ENCODE peak calls at places on chromosomes 11 and 22, in ten cellular contexts. One of them, this sample, is unnamed.

GRCh38 chr11:8814923-8815240 is 96.1 kb upstream of the AKIP1 start:
- DNase-seq in foreskin fibroblast: no peak
- DNase-seq in suprapubic skin: no peak
- DNase-seq in IMR-90: no peak
- DNase-seq in body of pancreas: no peak
- DNase-seq in HL-60: no peak
- DNase-seq in hepatocyte: no peak
- DNase-seq in H1: no peak
- DNase-seq in stomach: no peak
- DNase-seq in A549: no peak
- DNase-seq in this sample: no peak

GRCh38 chr22:50041361-50042065 is 16.6 kb downstream of the TTLL8 start:
- DNase-seq in foreskin fibroblast: no peak
- DNase-seq in suprapubic skin: no peak
- DNase-seq in IMR-90: no peak
- DNase-seq in body of pancreas: no peak
- DNase-seq in HL-60: no peak
- DNase-seq in hepatocyte: no peak
- DNase-seq in H1: no peak
- DNase-seq in stomach: no peak
- DNase-seq in A549: no peak
- DNase-seq in this sample: no peak

GRCh38 chr22:19997561-19998231 is 18.9 kb downstream of the ARVCF start:
- DNase-seq in foreskin fibroblast: no peak
- DNase-seq in suprapubic skin: peak; percentile 45
- DNase-seq in IMR-90: no peak
- DNase-seq in body of pancreas: no peak
- DNase-seq in HL-60: no peak
- DNase-seq in hepatocyte: no peak
- DNase-seq in H1: no peak
- DNase-seq in stomach: no peak
- DNase-seq in A549: no peak
- DNase-seq in this sample: no peak

GRCh38 chr11:61787928-61788491 is 4.4 kb downstream of the TMEM258 start:
- DNase-seq in foreskin fibroblast: no peak
- DNase-seq in suprapubic skin: no peak
- DNase-seq in IMR-90: peak; percentile 61
- DNase-seq in body of pancreas: peak; percentile 68
- DNase-seq in HL-60: peak; percentile 38
- DNase-seq in hepatocyte: peak; percentile 90
- DNase-seq in H1: peak; percentile 75
- DNase-seq in stomach: peak; percentile 72
- DNase-seq in A549: peak; percentile 85
- DNase-seq in this sample: no peak

GRCh38 chr11:101346591-101346990 is 217.0 kb upstream of the PGR start:
- DNase-seq in foreskin fibroblast: no peak
- DNase-seq in suprapubic skin: no peak
- DNase-seq in IMR-90: peak; percentile 20
- DNase-seq in body of pancreas: no peak
- DNase-seq in HL-60: no peak
- DNase-seq in hepatocyte: no peak
- DNase-seq in H1: no peak
- DNase-seq in stomach: no peak
- DNase-seq in A549: no peak
- DNase-seq in this sample: no peak

GRCh38 chr11:77071671-77072605 is 5.2 kb downstream of the CAPN5 start:
- DNase-seq in foreskin fibroblast: peak; percentile 62
- DNase-seq in suprapubic skin: peak; percentile 49
- DNase-seq in IMR-90: peak; percentile 37
- DNase-seq in body of pancreas: no peak
- DNase-seq in HL-60: peak; percentile 71
- DNase-seq in hepatocyte: no peak
- DNase-seq in H1: no peak
- DNase-seq in stomach: peak; percentile 25
- DNase-seq in A549: no peak
- DNase-seq in this sample: no peak

GRCh38 chr11:9179141-9179540 is 86.0 kb downstream of the DENND5A start:
- DNase-seq in foreskin fibroblast: no peak
- DNase-seq in suprapubic skin: no peak
- DNase-seq in IMR-90: no peak
- DNase-seq in body of pancreas: no peak
- DNase-seq in HL-60: no peak
- DNase-seq in hepatocyte: no peak
- DNase-seq in H1: no peak
- DNase-seq in stomach: no peak
- DNase-seq in A549: no peak
- DNase-seq in this sample: no peak

GRCh38 chr22:32858121-32858703 is 56.7 kb downstream of the TIMP3 start:
- DNase-seq in foreskin fibroblast: no peak
- DNase-seq in suprapubic skin: no peak
- DNase-seq in IMR-90: no peak
- DNase-seq in body of pancreas: no peak
- DNase-seq in HL-60: no peak
- DNase-seq in hepatocyte: no peak
- DNase-seq in H1: no peak
- DNase-seq in stomach: no peak
- DNase-seq in A549: no peak
- DNase-seq in this sample: no peak

GRCh38 chr11:7577883-7578242 is 64.1 kb downstream of the PPFIBP2 start:
- DNase-seq in foreskin fibroblast: peak; percentile 42
- DNase-seq in suprapubic skin: no peak
- DNase-seq in IMR-90: peak; percentile 49
- DNase-seq in body of pancreas: no peak
- DNase-seq in HL-60: peak; percentile 69
- DNase-seq in hepatocyte: peak; percentile 43
- DNase-seq in H1: no peak
- DNase-seq in stomach: no peak
- DNase-seq in A549: no peak
- DNase-seq in this sample: no peak

GRCh38 chr22:37154925-37155712 is 5.4 kb upstream of the IL2RB start:
- DNase-seq in foreskin fibroblast: no peak
- DNase-seq in suprapubic skin: no peak
- DNase-seq in IMR-90: no peak
- DNase-seq in body of pancreas: no peak
- DNase-seq in HL-60: no peak
- DNase-seq in hepatocyte: no peak
- DNase-seq in H1: no peak
- DNase-seq in stomach: no peak
- DNase-seq in A549: no peak
- DNase-seq in this sample: peak; percentile 42

GRCh38 chr11:68036717-68037239 is 2.0 kb upstream of the TCIRG1 start:
- DNase-seq in foreskin fibroblast: no peak
- DNase-seq in suprapubic skin: no peak
- DNase-seq in IMR-90: no peak
- DNase-seq in body of pancreas: peak; percentile 73
- DNase-seq in HL-60: peak; percentile 84
- DNase-seq in hepatocyte: no peak
- DNase-seq in H1: no peak
- DNase-seq in stomach: peak; percentile 79
- DNase-seq in A549: no peak
- DNase-seq in this sample: no peak

DNA sequence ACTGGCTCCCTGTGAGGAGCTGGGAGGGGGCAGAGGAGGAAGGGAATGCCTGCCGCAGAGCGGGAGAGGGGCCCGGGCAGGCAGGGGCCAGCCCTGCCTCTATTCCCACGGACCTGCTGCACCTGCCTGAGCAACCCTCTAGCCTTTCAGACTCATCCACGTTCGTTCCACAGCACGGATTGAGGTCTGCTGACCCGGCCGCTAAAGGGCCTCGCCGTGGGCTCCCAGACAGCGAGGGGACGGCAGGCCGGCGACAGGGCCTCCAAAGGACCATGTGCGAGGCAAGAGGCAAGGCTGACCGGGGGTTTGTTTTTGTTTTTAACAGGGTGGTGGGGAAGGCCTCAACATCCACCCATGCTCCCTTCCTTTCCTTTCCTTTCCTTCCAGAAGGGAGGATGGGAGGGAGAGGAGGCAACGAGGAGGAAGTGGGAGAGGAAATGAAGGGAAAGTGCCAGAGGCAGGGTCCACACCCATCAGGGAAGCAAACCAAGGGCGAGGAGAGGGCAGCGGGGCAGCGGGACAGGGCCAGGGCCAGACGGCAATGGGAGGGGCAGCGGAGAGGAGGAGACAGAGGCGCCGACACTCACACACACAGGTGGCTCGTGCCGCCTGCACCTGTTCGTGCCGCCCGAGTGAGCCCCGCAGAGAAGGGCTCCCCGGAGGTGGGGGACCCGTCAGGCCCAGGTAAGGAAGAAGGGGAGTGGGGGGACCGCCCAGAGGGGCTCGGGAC is 7.5 kb downstream of the LRFN4 start:
- DNase-seq in foreskin fibroblast: no peak
- DNase-seq in suprapubic skin: no peak
- DNase-seq in IMR-90: no peak
- DNase-seq in body of pancreas: no peak
- DNase-seq in HL-60: no peak
- DNase-seq in hepatocyte: no peak
- DNase-seq in H1: no peak
- DNase-seq in stomach: no peak
- DNase-seq in A549: no peak
- DNase-seq in this sample: no peak
- H3K4me3 ChIP-seq in foreskin fibroblast: no peak overlapping the region
- H3K4me3 ChIP-seq in suprapubic skin: no peak overlapping the region
- H3K4me3 ChIP-seq in IMR-90: no peak overlapping the region
- H3K4me3 ChIP-seq in body of pancreas: no peak overlapping the region
- H3K4me3 ChIP-seq in HL-60: no peak overlapping the region
- H3K4me3 ChIP-seq in hepatocyte: no peak overlapping the region
- H3K4me3 ChIP-seq in H1: no peak overlapping the region
- H3K4me3 ChIP-seq in stomach: no peak overlapping the region
- H3K4me3 ChIP-seq in A549: no peak overlapping the region
- H3K4me3 ChIP-seq in this sample: no peak overlapping the region

GRCh38 chr11:19970944-19971343 is 189.3 kb downstream of the DBX1 start:
- DNase-seq in foreskin fibroblast: no peak
- DNase-seq in suprapubic skin: no peak
- DNase-seq in IMR-90: no peak
- DNase-seq in body of pancreas: no peak
- DNase-seq in HL-60: no peak
- DNase-seq in hepatocyte: no peak
- DNase-seq in H1: no peak
- DNase-seq in stomach: no peak
- DNase-seq in A549: no peak
- DNase-seq in this sample: no peak
- TF ChIP-seq CTCF in foreskin fibroblast: no peak
- TF ChIP-seq CTCF in suprapubic skin: no peak
- TF ChIP-seq CTCF in IMR-90: no peak
- TF ChIP-seq CTCF in body of pancreas: no peak
- TF ChIP-seq CTCF in HL-60: no peak
- TF ChIP-seq CTCF in hepatocyte: no peak
- TF ChIP-seq CTCF in H1: no peak
- TF ChIP-seq CTCF in stomach: no peak
- TF ChIP-seq CTCF in A549: no peak
- TF ChIP-seq CTCF in this sample: no peak

GRCh38 chr11:27717377-27717776 is 17.1 kb upstream of the BDNF start:
- DNase-seq in foreskin fibroblast: no peak
- DNase-seq in suprapubic skin: no peak
- DNase-seq in IMR-90: no peak
- DNase-seq in body of pancreas: no peak
- DNase-seq in HL-60: no peak
- DNase-seq in hepatocyte: no peak
- DNase-seq in H1: no peak
- DNase-seq in stomach: no peak
- DNase-seq in A549: peak; percentile 58
- DNase-seq in this sample: no peak

GRCh38 chr11:27716850-27717249 is 16.6 kb upstream of the BDNF start:
- DNase-seq in foreskin fibroblast: no peak
- DNase-seq in suprapubic skin: no peak
- DNase-seq in IMR-90: peak; percentile 71
- DNase-seq in body of pancreas: no peak
- DNase-seq in HL-60: no peak
- DNase-seq in hepatocyte: no peak
- DNase-seq in H1: no peak
- DNase-seq in stomach: no peak
- DNase-seq in A549: no peak
- DNase-seq in this sample: no peak

GRCh38 chr11:27718853-27719574 is 18.8 kb upstream of the BDNF start:
- DNase-seq in foreskin fibroblast: peak; percentile 39
- DNase-seq in suprapubic skin: no peak
- DNase-seq in IMR-90: peak; percentile 65
- DNase-seq in body of pancreas: peak; percentile 33
- DNase-seq in HL-60: no peak
- DNase-seq in hepatocyte: peak; percentile 72
- DNase-seq in H1: peak; percentile 79
- DNase-seq in stomach: no peak
- DNase-seq in A549: peak; percentile 55
- DNase-seq in this sample: no peak

GRCh38 chr11:27718346-27718852 is 18.1 kb upstream of the BDNF start:
- DNase-seq in foreskin fibroblast: peak; percentile 80
- DNase-seq in suprapubic skin: no peak
- DNase-seq in IMR-90: peak; percentile 95
- DNase-seq in body of pancreas: no peak
- DNase-seq in HL-60: no peak
- DNase-seq in hepatocyte: peak; percentile 65
- DNase-seq in H1: peak; percentile 71
- DNase-seq in stomach: no peak
- DNase-seq in A549: peak; percentile 76
- DNase-seq in this sample: no peak

DNA sequence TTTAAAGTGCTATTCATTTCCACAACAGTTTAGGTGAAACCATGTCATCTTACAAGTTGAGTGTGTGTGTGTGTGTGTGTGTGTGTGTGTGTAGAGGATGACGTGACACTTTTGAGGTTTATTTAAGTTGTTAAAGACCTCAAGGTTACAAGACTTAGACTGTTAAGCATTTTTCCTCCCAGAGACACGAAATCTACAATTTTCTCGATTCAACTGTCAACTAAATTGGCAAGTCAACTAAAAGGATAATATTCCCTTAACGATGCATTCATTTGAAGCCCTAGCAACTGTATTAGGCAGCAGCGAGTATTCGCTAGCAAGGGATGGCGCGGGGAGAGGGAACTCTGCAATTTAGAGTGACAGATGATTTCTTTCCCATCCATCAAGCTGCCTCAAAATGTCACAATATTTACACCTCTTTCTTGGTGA is 17.6 kb upstream of the BDNF start:
- DNase-seq in foreskin fibroblast: no peak
- DNase-seq in suprapubic skin: no peak
- DNase-seq in IMR-90: no peak
- DNase-seq in body of pancreas: no peak
- DNase-seq in HL-60: no peak
- DNase-seq in hepatocyte: no peak
- DNase-seq in H1: no peak
- DNase-seq in stomach: no peak
- DNase-seq in A549: no peak
- DNase-seq in this sample: no peak
- H3K4me3 ChIP-seq in foreskin fibroblast: peak overlapping the region; percentile 52
- H3K4me3 ChIP-seq in suprapubic skin: peak overlapping the region; percentile 48
- H3K4me3 ChIP-seq in IMR-90: peak overlapping the region; percentile 70
- H3K4me3 ChIP-seq in body of pancreas: no peak overlapping the region
- H3K4me3 ChIP-seq in HL-60: no peak overlapping the region
- H3K4me3 ChIP-seq in hepatocyte: peak overlapping the region; percentile 6
- H3K4me3 ChIP-seq in H1: peak overlapping the region; percentile 67
- H3K4me3 ChIP-seq in stomach: peak overlapping the region; percentile 41
- H3K4me3 ChIP-seq in A549: peak overlapping the region; percentile 88
- H3K4me3 ChIP-seq in this sample: no peak overlapping the region

DNA sequence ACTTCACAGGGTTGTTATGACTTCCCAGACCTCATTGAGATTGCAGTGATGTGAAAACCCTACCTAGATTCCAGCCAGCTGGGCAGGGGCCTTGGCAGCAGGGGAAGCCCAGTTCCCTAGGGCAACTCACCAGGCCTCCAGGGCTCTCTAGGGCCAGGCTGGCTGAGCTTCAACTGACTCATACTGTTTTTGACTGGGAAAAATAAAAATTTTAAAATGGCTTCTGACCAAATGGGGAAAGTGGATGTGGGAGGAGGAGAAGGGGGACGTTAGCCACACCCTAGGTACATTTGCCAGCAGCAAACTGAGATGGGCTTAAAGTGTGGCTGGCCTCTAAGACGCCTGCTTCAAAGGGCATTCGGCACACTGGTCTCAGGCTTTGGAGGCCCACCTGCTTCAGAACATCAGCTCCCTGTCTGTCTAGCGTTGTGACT is 39.0 kb downstream of the BMAL1 start:
- DNase-seq in foreskin fibroblast: peak; percentile 71
- DNase-seq in suprapubic skin: peak; percentile 77
- DNase-seq in IMR-90: peak; percentile 55
- DNase-seq in body of pancreas: peak; percentile 35
- DNase-seq in HL-60: no peak
- DNase-seq in hepatocyte: no peak
- DNase-seq in H1: no peak
- DNase-seq in stomach: no peak
- DNase-seq in A549: no peak
- DNase-seq in this sample: no peak
- TF ChIP-seq CTCF in foreskin fibroblast: no peak
- TF ChIP-seq CTCF in suprapubic skin: no peak
- TF ChIP-seq CTCF in IMR-90: no peak
- TF ChIP-seq CTCF in body of pancreas: no peak
- TF ChIP-seq CTCF in HL-60: no peak
- TF ChIP-seq CTCF in hepatocyte: no peak
- TF ChIP-seq CTCF in H1: no peak
- TF ChIP-seq CTCF in stomach: no peak
- TF ChIP-seq CTCF in A549: no peak
- TF ChIP-seq CTCF in this sample: no peak

This sample was measured in GM12864.